ENCODE peak calls at places on chromosomes 3 and 15, in eight cellular contexts. E is brain microvascular endothelial cell, N is dorsolateral prefrontal cortex, H is fibroblast of lung, J is uterus, P is heart right ventricle, U is adrenal gland, R is sigmoid colon. G is an unnamed sample.

GRCh38 chr3:3356836-3357235 is 177.3 kb upstream of the CRBN start:
- DNase-seq in E (no peak), R (no peak), P (no peak), J (no peak), H (no peak), N (no peak), U (no peak), G (no peak)

GRCh38 chr3:194276768-194277546 is 74.2 kb downstream of the CPN2 start:
- DNase-seq in R (peak), E (no peak), N (no peak), U (peak), P (peak), J (peak), H (peak), G (peak)

GRCh38 chr3:105187340-105187739 is 179.4 kb upstream of the ALCAM start:
- DNase-seq in R (no peak), E (no peak), N (no peak), U (no peak), P (no peak), H (no peak), J (no peak), G (no peak)

GRCh38 chr15:27730878-27731277 is 368.2 kb downstream of the OCA2 start:
- DNase-seq in H (peak), U (no peak), N (no peak), R (no peak), J (no peak), P (no peak), E (no peak), G (no peak)

GRCh38 chr3:172513488-172513887 is 9.7 kb downstream of the TNFSF10 start:
- DNase-seq in H (no peak), P (no peak), J (no peak), R (no peak), E (no peak), N (no peak), U (no peak), G (no peak)

GRCh38 chr15:101641894-101642293 is 10.3 kb downstream of the TM2D3 start:
- DNase-seq in R (no peak), P (no peak), N (no peak), J (no peak), U (no peak), E (no peak), H (no peak), G (peak)

GRCh38 chr3:45489730-45490309 is 101.4 kb downstream of the LARS2 start:
- DNase-seq in H (no peak), J (no peak), P (no peak), R (no peak), N (no peak), E (no peak), U (no peak), G (no peak)

GRCh38 chr15:52786436-52787122 is 3.6 kb downstream of the ONECUT1 start:
- DNase-seq in E (no peak), J (no peak), U (no peak), P (no peak), H (no peak), N (no peak), R (no peak), G (no peak)

GRCh38 chr3:22089284-22089683 is 338.3 kb upstream of the ZNF385D start:
- DNase-seq in U (no peak), P (no peak), J (no peak), E (peak), N (no peak), H (peak), R (no peak), G (no peak)

GRCh38 chr3:147737411-147737810 is 328.2 kb downstream of the ZIC1 start:
- DNase-seq in J (no peak), P (no peak), E (peak), U (no peak), R (no peak), H (no peak), N (no peak), G (no peak)

GRCh38 chr15:96218623-96219465 is 111.7 kb upstream of the NR2F2 start:
- DNase-seq in N (no peak), E (no peak), R (no peak), U (peak), J (no peak), P (no peak), H (no peak), G (no peak)
- H3K27ac ChIP-seq in N (no peak), E (no peak), R (no peak), U (no peak), J (no peak), P (no peak), H (no peak), G (no peak)

DNA sequence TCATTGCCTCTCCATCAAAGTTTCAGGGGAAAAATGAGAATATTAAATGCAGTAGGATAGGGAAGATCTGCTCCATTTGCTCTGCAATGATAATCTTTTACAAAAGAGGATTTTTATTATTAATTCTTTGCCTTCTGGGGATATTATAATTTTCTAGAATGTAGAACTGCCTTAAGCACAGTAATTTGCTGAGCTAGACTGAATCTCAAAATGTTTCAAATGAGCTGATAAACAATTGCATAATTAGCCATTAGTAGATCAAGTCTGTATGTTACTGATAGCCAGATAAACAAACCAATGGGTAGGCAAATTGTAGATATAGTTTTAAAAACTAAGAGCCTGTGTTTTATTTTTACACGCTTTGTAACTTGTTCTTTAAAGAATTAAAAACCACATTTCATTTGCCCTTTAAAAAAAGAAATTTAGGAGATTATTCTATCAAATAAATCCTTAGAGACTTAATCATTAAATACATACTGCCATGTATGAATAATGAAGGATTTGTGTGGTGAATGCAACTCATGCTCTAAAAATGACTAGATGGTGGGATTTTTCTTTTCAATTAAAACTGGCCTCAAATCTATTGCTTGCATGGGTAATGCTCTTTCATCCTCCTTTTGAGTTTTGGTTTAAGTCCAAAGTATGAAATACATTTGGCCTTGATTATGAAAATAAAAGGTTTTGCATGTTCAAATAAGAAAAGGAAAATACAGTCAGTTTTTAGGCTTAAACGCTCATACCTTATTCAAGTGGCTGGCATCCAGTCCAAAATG is 32.6 kb upstream of the NANOGP8 start:
- DNase-seq in E (no peak), P (no peak), R (no peak), U (no peak), J (no peak), N (no peak), H (peak), G (no peak)
- TF ChIP-seq CTCF in E (no peak), P (no peak), R (no peak), U (no peak), J (no peak), N (no peak), H (no peak), G (no peak)

DNA sequence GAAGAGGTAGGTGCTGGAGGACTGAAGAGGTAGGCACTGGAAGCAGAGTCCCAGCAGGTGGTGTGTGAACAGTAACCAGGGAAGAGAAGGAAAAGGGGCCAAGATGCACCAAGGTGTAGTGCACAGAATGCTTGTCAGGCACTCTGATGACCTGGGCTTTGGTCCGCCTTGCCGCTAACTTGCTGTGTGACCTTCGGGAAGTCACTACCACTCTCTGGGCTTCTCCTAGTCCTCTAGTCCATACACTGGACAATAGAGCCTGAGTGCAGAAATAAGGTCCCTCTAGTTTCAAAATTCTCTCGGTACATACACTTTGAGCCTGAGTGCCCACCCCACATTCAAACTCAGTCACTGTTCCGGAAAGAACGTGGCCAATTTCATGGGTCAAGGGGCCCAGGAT is 24.1 kb downstream of the ANP32A start:
- DNase-seq in N (no peak), J (no peak), E (no peak), H (no peak), R (no peak), P (no peak), U (no peak), G (no peak)
- H3K27ac ChIP-seq in N (peak), J (no peak), E (no peak), H (no peak), R (no peak), P (peak), U (no peak), G (peak)

DNA sequence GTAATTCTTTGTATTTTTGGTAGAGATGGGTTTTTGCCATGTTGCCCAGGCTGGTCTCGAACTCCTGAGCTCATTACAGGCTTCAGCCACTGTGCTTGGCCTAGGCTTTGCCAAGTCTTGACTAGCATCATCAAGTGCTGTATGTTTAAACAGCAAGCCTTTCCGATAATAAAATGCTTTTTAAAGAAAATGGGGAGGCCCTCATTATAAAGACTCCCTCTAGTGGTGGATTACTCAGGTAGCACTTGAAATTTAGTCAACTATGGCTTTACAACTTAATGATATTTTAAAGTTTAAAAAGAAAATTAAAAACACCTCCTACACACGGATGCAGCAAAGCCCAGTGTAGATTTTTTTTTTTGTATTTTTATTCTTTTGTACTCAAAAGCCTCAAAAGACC is 213.6 kb downstream of the GAP43 start:
- DNase-seq in H (peak), R (no peak), J (no peak), E (no peak), U (no peak), P (no peak), N (no peak), G (no peak)
- TF ChIP-seq CTCF in H (peak), R (no peak), J (peak), E (peak), U (peak), P (peak), N (peak), G (peak)

DNA sequence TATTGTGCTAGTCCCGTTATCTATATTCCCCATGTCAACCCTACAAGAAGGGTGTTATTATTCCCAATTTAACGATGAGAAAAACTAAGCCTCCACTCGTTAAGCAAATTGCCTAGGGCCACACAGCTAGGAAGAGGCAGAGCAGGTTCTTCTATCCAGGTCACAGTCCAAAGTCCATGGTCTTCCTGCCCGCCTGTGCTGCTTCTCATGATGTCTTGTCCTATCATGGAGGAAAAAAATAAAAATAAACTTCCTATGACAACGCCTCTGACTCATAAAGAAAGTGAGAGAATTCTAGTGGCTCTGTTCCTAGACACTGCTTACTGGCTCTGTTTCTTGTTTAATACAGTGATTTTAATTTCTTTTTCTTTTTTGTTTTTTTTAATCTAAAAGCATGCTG is 9.7 kb downstream of the COL8A1 start:
- DNase-seq in H (peak), R (no peak), P (no peak), J (no peak), N (no peak), E (peak), U (no peak), G (no peak)
- H3K27ac ChIP-seq in H (peak), R (peak), P (peak), J (peak), N (no peak), E (peak), U (no peak), G (peak)

GRCh38 chr15:44195151-44195740 is at the start of gene FRMD5:
- DNase-seq in E (peak), U (peak), N (peak), J (peak), P (peak), R (peak), H (peak), G (peak)
- TF ChIP-seq CTCF in E (peak), U (peak), N (peak), J (peak), P (peak), R (no peak), H (peak), G (peak)

DNA sequence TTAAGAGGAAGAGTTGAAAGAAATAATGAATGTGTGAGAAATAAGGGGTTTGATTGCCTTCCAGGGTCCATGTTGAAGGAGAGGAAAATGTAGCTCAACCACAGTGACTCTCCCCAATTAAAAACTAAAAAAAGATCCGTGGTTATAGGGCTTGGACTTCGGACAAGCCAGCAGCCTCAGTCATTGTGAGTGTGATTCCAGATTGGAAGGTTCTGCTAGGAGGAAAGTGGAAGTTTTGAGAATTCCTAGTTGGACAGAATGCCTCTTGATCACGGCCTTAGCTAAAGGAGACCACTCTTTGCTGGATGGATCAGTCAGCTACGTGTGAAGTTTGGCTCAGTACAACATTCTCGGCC is 27.3 kb downstream of the FLNB start:
- DNase-seq in N (no peak), J (no peak), E (no peak), U (no peak), P (no peak), H (no peak), R (no peak), G (no peak)
- H3K27ac ChIP-seq in N (no peak), J (peak), E (no peak), U (no peak), P (peak), H (no peak), R (peak), G (no peak)

GRCh38 chr3:84946240-84946639 is 12.5 kb upstream of the CADM2 start:
- DNase-seq in H (no peak), N (no peak), R (no peak), P (no peak), E (no peak), J (no peak), U (no peak), G (no peak)

DNA sequence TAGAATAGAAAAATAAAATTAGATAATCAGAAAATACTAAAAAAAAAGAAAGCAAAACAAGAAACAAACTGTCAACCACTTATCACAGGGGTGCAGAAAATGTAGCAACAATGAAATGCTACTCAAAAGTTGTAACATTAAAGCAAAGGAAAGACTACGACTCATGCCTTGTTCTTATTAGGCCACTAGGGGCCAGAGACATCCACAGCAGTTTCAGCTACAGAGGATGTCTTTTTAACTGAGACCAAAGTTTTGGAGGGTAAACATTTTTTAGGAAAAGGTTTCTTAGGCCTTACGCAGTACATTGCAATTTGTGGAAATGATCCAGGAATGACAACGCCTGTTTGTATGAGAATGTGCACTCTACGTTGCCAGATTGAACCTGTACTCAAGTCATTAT is 15.4 kb upstream of the CADM2 start:
- DNase-seq in H (no peak), P (no peak), J (no peak), R (no peak), U (no peak), E (no peak), N (no peak), G (no peak)
- TF ChIP-seq CTCF in H (no peak), P (no peak), J (no peak), R (no peak), U (no peak), E (peak), N (peak), G (no peak)